ENCODE peak calls at places on chromosomes 3 and 15, in seven cellular contexts. Z is ovary, P is LHCN-M2, C is iris pigment epithelial cell, Y is HT1080, A is GM13976, S is left lung. L is an unnamed sample.

GRCh38 chr3:133841196-133841595 is 35.6 kb downstream of the SRPRB start:
- DNase-seq in Z (no peak), P (no peak), C (no peak), Y (no peak), A (no peak), S (no peak), L (no peak)

GRCh38 chr3:195913382-195913781 is 5.0 kb upstream of the TNK2 start:
- DNase-seq in Z (no peak), P (no peak), C (no peak), Y (no peak), A (no peak), S (no peak), L (no peak)

GRCh38 chr15:44157679-44158078 is 37.4 kb downstream of the FRMD5 start:
- DNase-seq in Z (no peak), P (peak; percentile 97), C (peak; percentile 95), Y (peak; percentile 99), A (no peak), S (no peak), L (peak; percentile 96)

GRCh38 chr15:74960995-74961588 is 4.5 kb upstream of the RPP25 start:
- DNase-seq in Z (no peak), P (peak; percentile 6), C (no peak), Y (no peak), A (no peak), S (no peak), L (no peak)

GRCh38 chr3:13427662-13428603 is 7.8 kb upstream of the NUP210 start:
- DNase-seq in Z (no peak), P (no peak), C (no peak), Y (no peak), A (no peak), S (no peak), L (no peak)

GRCh38 chr3:120572027-120572426 is 24.1 kb upstream of the NDUFB4 start:
- DNase-seq in Z (no peak), P (no peak), C (no peak), Y (no peak), A (no peak), S (no peak), L (no peak)

GRCh38 chr15:64044315-64045105 is 1.8 kb downstream of the DAPK2 start:
- DNase-seq in Z (no peak), P (no peak), C (no peak), Y (no peak), A (peak; percentile 77), S (no peak), L (peak; percentile 18)

GRCh38 chr15:79572691-79573340 is 140.7 kb downstream of the MINAR1 start:
- DNase-seq in Z (no peak), P (no peak), C (no peak), Y (no peak), A (no peak), S (no peak), L (no peak)

GRCh38 chr15:36808401-36809160 is 229.2 kb downstream of the CDIN1 start:
- DNase-seq in Z (no peak), P (no peak), C (peak; percentile 60), Y (no peak), A (no peak), S (no peak), L (peak; percentile 60)

GRCh38 chr15:46151786-46152185 is 517.0 kb downstream of the SQOR start:
- DNase-seq in Z (no peak), P (no peak), C (no peak), Y (peak; percentile 47), A (no peak), S (no peak), L (no peak)

GRCh38 chr15:91055548-91056331 is 33.3 kb upstream of the VPS33B start:
- DNase-seq in Z (no peak), P (peak; percentile 80), C (peak; percentile 54), Y (peak; percentile 63), A (peak; percentile 60), S (peak; percentile 40), L (peak; percentile 64)

GRCh38 chr15:74201656-74202420 is 749 bp downstream of the STRA6 start:
- DNase-seq in Z (no peak), P (no peak), C (peak; percentile 68), Y (no peak), A (no peak), S (no peak), L (peak; percentile 95)

GRCh38 chr3:182490601-182491485 is 302.5 kb upstream of the ATP11B start:
- DNase-seq in Z (no peak), P (peak; percentile 34), C (peak; percentile 9), Y (peak; percentile 54), A (no peak), S (no peak), L (peak; percentile 15)

GRCh38 chr3:187811580-187812250 is 66.4 kb upstream of the BCL6 start:
- DNase-seq in Z (no peak), P (peak; percentile 53), C (peak; percentile 90), Y (peak; percentile 56), A (no peak), S (no peak), L (peak; percentile 87)

GRCh38 chr3:172447611-172448579 is at the start of gene GHSR:
- DNase-seq in Z (no peak), P (no peak), C (no peak), Y (no peak), A (peak; percentile 31), S (no peak), L (no peak)

GRCh38 chr15:48962662-48963523 is 826 bp downstream of the SHC4 start:
- DNase-seq in Z (no peak), P (peak; percentile 49), C (peak; percentile 67), Y (no peak), A (peak; percentile 32), S (no peak), L (peak; percentile 64)

GRCh38 chr3:177567833-177568232 is 370.6 kb upstream of the TBL1XR1 start:
- DNase-seq in Z (no peak), P (peak; percentile 55), C (no peak), Y (peak; percentile 38), A (no peak), S (no peak), L (no peak)

GRCh38 chr15:42483677-42484076 is 7.3 kb downstream of the ZNF106 start:
- DNase-seq in Z (no peak), P (no peak), C (no peak), Y (no peak), A (no peak), S (no peak), L (peak; percentile 44)

GRCh38 chr15:96331141-96331941 is 841 bp downstream of the NR2F2 start:
- DNase-seq in Z (peak; percentile 42), P (peak; percentile 41), C (peak; percentile 70), Y (peak; percentile 68), A (peak; percentile 37), S (peak; percentile 34), L (peak; percentile 81)

GRCh38 chr3:1135194-1135593 is 42.4 kb downstream of the CNTN6 start:
- DNase-seq in Z (no peak), P (no peak), C (no peak), Y (no peak), A (no peak), S (no peak), L (no peak)

GRCh38 chr15:101178414-101178813 is 73.4 kb downstream of the CHSY1 start:
- DNase-seq in Z (no peak), P (no peak), C (no peak), Y (no peak), A (no peak), S (no peak), L (no peak)

GRCh38 chr3:152127058-152127457 is 141.7 kb upstream of the MBNL1 start:
- DNase-seq in Z (no peak), P (peak; percentile 21), C (no peak), Y (no peak), A (peak; percentile 68), S (no peak), L (no peak)

GRCh38 chr15:71118881-71119632 is 3.8 kb downstream of the THSD4 start:
- DNase-seq in Z (no peak), P (no peak), C (no peak), Y (no peak), A (no peak), S (no peak), L (no peak)

GRCh38 chr3:161354554-161354953 is 16.8 kb downstream of the SPTSSB start:
- DNase-seq in Z (no peak), P (no peak), C (no peak), Y (no peak), A (no peak), S (no peak), L (no peak)

GRCh38 chr3:43379343-43379742 is 93.0 kb downstream of the SNRK start:
- DNase-seq in Z (no peak), P (peak; percentile 3), C (peak; percentile 70), Y (no peak), A (no peak), S (no peak), L (peak; percentile 88)

GRCh38 chr15:45583731-45584639 is 3.2 kb upstream of the BLOC1S6 start:
- DNase-seq in Z (no peak), P (no peak), C (no peak), Y (no peak), A (no peak), S (peak; percentile 40), L (no peak)

GRCh38 chr3:184785106-184785505 is 26.9 kb upstream of the VPS8 start:
- DNase-seq in Z (no peak), P (no peak), C (no peak), Y (no peak), A (no peak), S (no peak), L (no peak)

GRCh38 chr3:42884324-42884723 is 8.6 kb upstream of the CYP8B1 start:
- DNase-seq in Z (no peak), P (no peak), C (no peak), Y (no peak), A (no peak), S (no peak), L (no peak)

GRCh38 chr3:190696777-190697501 is 165.6 kb downstream of the GMNC start:
- DNase-seq in Z (no peak), P (peak; percentile 52), C (peak; percentile 38), Y (peak; percentile 37), A (no peak), S (no peak), L (peak; percentile 68)

GRCh38 chr15:70748281-70748747 is 15.0 kb downstream of the UACA start:
- DNase-seq in Z (no peak), P (peak; percentile 50), C (no peak), Y (no peak), A (no peak), S (peak; percentile 42), L (no peak)

GRCh38 chr3:166837535-166837934 is 542.6 kb downstream of the ZBBX start:
- DNase-seq in Z (no peak), P (no peak), C (peak; percentile 13), Y (peak; percentile 43), A (peak; percentile 20), S (no peak), L (no peak)

GRCh38 chr3:64578384-64578783 is 109.4 kb downstream of the ADAMTS9 start:
- DNase-seq in Z (no peak), P (no peak), C (peak; percentile 16), Y (peak; percentile 30), A (no peak), S (no peak), L (peak; percentile 79)

GRCh38 chr3:50652709-50653108 is 22.0 kb upstream of the DOCK3 start:
- DNase-seq in Z (no peak), P (peak; percentile 38), C (peak; percentile 8), Y (peak; percentile 56), A (peak; percentile 74), S (peak; percentile 44), L (no peak)

GRCh38 chr15:60118146-60118545 is 114.0 kb downstream of the FOXB1 start:
- DNase-seq in Z (no peak), P (no peak), C (no peak), Y (no peak), A (no peak), S (no peak), L (no peak)

GRCh38 chr15:25741253-25741575 is 121.9 kb downstream of the ATP10A start:
- DNase-seq in Z (no peak), P (no peak), C (no peak), Y (no peak), A (no peak), S (no peak), L (no peak)

GRCh38 chr3:48896991-48897390 is 1.7 kb downstream of the SLC25A20 start:
- DNase-seq in Z (no peak), P (no peak), C (no peak), Y (no peak), A (no peak), S (no peak), L (peak; percentile 54)